ENCODE peak calls at places on chromosome 16, in four cellular contexts. R is left ventricle myocardium inferior, C is psoas muscle, Q is spleen. Z is an unnamed sample.

GRCh38 chr16:77434365-77435239 is at the start of gene ADAMTS18:
- DNase-seq in R (no peak), C (no peak), Q (no peak), Z (peak)

GRCh38 chr16:59886021-59886420 is 1151.9 kb upstream of the GOT2 start:
- DNase-seq in R (peak), C (peak), Q (no peak), Z (no peak)

GRCh38 chr16:49696414-49697101 is 159.4 kb downstream of the ZNF423 start:
- DNase-seq in R (no peak), C (no peak), Q (no peak), Z (no peak)

GRCh38 chr16:2016407-2016922 is 3.1 kb upstream of the NPW start:
- DNase-seq in R (no peak), C (no peak), Q (peak), Z (no peak)

GRCh38 chr16:69562818-69563217 is 2.9 kb upstream of the NFAT5 start:
- DNase-seq in R (no peak), C (no peak), Q (no peak), Z (no peak)

GRCh38 chr16:53984936-53985335 is 281.0 kb downstream of the FTO start:
- DNase-seq in R (no peak), C (no peak), Q (no peak), Z (no peak)

GRCh38 chr16:28321700-28322411 is 29.5 kb downstream of the SBK1 start:
- DNase-seq in R (no peak), C (no peak), Q (no peak), Z (no peak)

GRCh38 chr16:28983644-28984043 is 1.2 kb upstream of the LAT start:
- DNase-seq in R (no peak), C (no peak), Q (peak), Z (no peak)

GRCh38 chr16:89114159-89114981 is 20.7 kb downstream of the ACSF3 start:
- DNase-seq in R (peak), C (peak), Q (peak), Z (no peak)

GRCh38 chr16:78684655-78685400 is 585.4 kb downstream of the WWOX start:
- DNase-seq in R (peak), C (peak), Q (no peak), Z (no peak)
- H3K27ac ChIP-seq in R (peak), C (peak), Q (no peak), Z (no peak)

DNA sequence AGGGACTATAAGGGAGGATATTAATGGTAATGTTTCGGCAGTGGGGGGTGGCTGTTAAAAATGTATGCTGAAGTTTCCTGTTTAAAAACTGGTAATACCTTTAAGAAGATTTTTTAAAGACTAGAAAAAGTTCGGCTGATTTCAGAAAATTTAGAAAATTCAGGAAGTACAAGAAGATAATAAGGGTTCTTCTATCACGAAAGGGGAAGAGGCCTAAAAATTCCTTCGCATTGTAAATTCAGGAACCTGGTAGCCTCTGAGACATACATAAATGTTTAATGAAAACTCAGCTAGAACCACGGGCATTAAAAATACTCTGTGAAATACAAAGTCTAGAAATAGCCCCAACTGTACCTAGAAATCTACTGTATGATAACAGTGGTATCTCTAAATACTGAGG is 181.2 kb downstream of the PARN start:
- DNase-seq in R (no peak), C (no peak), Q (no peak), Z (no peak)
- H3K27ac ChIP-seq in R (no peak), C (no peak), Q (no peak), Z (no peak)

GRCh38 chr16:65178151-65178550 is 56.3 kb upstream of the CDH11 start:
- DNase-seq in R (no peak), C (no peak), Q (no peak), Z (no peak)

GRCh38 chr16:65180986-65181710 is 59.3 kb upstream of the CDH11 start:
- DNase-seq in R (no peak), C (no peak), Q (no peak), Z (no peak)

DNA sequence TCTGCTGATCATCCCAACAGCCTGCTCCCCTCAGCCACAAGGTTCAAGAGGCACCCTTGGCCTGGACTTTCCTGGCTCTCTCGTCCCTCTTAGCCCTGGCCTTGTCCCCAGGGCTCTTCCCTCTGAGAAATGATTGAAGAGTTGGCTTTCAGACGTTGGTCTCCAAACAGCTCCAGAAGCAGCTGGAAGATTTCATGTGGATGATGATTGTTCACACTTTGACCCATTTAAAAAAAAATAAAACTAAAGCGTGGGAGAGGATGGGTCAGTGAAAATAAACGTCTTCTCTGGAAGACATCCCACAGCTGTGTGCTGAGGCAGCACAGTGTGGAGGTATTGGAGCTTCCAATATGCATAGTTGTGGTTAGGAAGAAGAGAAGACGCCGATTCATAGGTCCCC is 54.7 kb upstream of the CDH11 start:
- DNase-seq in R (peak), C (no peak), Q (no peak), Z (no peak)
- H3K27ac ChIP-seq in R (peak), C (no peak), Q (no peak), Z (no peak)

DNA sequence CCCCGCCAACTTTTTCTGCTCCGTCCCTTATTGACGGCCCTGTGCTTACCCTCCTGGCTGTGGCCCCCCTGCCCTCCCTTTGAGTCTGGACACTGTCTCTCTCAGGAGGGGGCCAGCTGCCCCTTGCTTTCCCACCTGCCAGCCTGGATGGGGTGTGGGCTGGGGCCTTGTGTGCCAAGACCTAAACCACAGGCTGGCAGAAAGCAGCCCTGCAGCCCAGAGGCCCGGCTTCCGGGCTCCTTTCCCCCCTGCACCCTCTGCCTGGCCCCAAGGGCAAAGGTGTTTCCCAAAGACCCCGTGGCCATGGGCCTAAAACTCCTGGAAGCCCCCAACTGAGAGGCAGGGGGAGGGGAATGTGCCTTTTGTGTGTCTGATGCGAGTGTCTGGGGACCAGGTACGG is 17.5 kb downstream of the GPT2 start:
- DNase-seq in R (no peak), C (no peak), Q (no peak), Z (no peak)
- H3K27ac ChIP-seq in R (no peak), C (no peak), Q (no peak), Z (no peak)

Z was measured in substantia nigra.